ENCODE peak calls at places on chromosomes 1 and 21, in ten cellular contexts. One of them, this sample, is unnamed.

GRCh38 chr1:42206164-42206563 is 41.6 kb upstream of the GUCA2A start:
- DNase-seq in activated CD4-positive, alpha-beta memory T cell treated with anti-CD3 and anti-CD28 coated beads, Interleukin-2, amount 10 ng/mL, durations not matched to agents 7 days and 5 days: no peak
- DNase-seq in NT2/D1: no peak
- DNase-seq in HCEC 1CT: peak; percentile 40
- DNase-seq in A172: no peak
- DNase-seq in Calu3: peak; percentile 59
- DNase-seq in heart left ventricle: no peak
- DNase-seq in ovary: no peak
- DNase-seq in NCI-H1092 treated with DMSO at 0.1 percent for 48 hours: no peak
- DNase-seq in fibroblast of mammary gland: no peak
- DNase-seq in this sample: no peak

GRCh38 chr1:26358411-26359384 is 4.8 kb upstream of the CRYBG2 start:
- DNase-seq in NCI-H1092 treated with DMSO at 0.1 percent for 48 hours: no peak
- DNase-seq in Calu3: peak; percentile 82
- DNase-seq in ovary: no peak
- DNase-seq in activated CD4-positive, alpha-beta memory T cell treated with anti-CD3 and anti-CD28 coated beads, Interleukin-2, amount 10 ng/mL, durations not matched to agents 7 days and 5 days: peak; percentile 87
- DNase-seq in fibroblast of mammary gland: no peak
- DNase-seq in HCEC 1CT: no peak
- DNase-seq in heart left ventricle: no peak
- DNase-seq in A172: peak; percentile 30
- DNase-seq in NT2/D1: no peak
- DNase-seq in this sample: no peak

GRCh38 chr1:93874025-93874651 is 4.9 kb downstream of the DNTTIP2 start:
- DNase-seq in NCI-H1092 treated with DMSO at 0.1 percent for 48 hours: no peak
- DNase-seq in fibroblast of mammary gland: peak; percentile 69
- DNase-seq in A172: peak; percentile 42
- DNase-seq in ovary: no peak
- DNase-seq in Calu3: no peak
- DNase-seq in HCEC 1CT: peak; percentile 68
- DNase-seq in NT2/D1: no peak
- DNase-seq in heart left ventricle: no peak
- DNase-seq in activated CD4-positive, alpha-beta memory T cell treated with anti-CD3 and anti-CD28 coated beads, Interleukin-2, amount 10 ng/mL, durations not matched to agents 7 days and 5 days: no peak
- DNase-seq in this sample: no peak

GRCh38 chr21:38819719-38820147 is 14.0 kb downstream of the ETS2 start:
- DNase-seq in Calu3: peak; percentile 75
- DNase-seq in NT2/D1: no peak
- DNase-seq in fibroblast of mammary gland: no peak
- DNase-seq in activated CD4-positive, alpha-beta memory T cell treated with anti-CD3 and anti-CD28 coated beads, Interleukin-2, amount 10 ng/mL, durations not matched to agents 7 days and 5 days: no peak
- DNase-seq in heart left ventricle: no peak
- DNase-seq in HCEC 1CT: peak; percentile 85
- DNase-seq in A172: peak; percentile 95
- DNase-seq in NCI-H1092 treated with DMSO at 0.1 percent for 48 hours: no peak
- DNase-seq in ovary: no peak
- DNase-seq in this sample: no peak

GRCh38 chr1:230011333-230012092 is 55.5 kb upstream of the GALNT2 start:
- DNase-seq in HCEC 1CT: no peak
- DNase-seq in heart left ventricle: no peak
- DNase-seq in NCI-H1092 treated with DMSO at 0.1 percent for 48 hours: no peak
- DNase-seq in ovary: no peak
- DNase-seq in fibroblast of mammary gland: peak; percentile 38
- DNase-seq in A172: no peak
- DNase-seq in Calu3: no peak
- DNase-seq in activated CD4-positive, alpha-beta memory T cell treated with anti-CD3 and anti-CD28 coated beads, Interleukin-2, amount 10 ng/mL, durations not matched to agents 7 days and 5 days: no peak
- DNase-seq in NT2/D1: no peak
- DNase-seq in this sample: no peak

GRCh38 chr1:53370369-53370961 is 42.6 kb upstream of the LRP8 start:
- DNase-seq in ovary: peak; percentile 5
- DNase-seq in Calu3: no peak
- DNase-seq in A172: no peak
- DNase-seq in activated CD4-positive, alpha-beta memory T cell treated with anti-CD3 and anti-CD28 coated beads, Interleukin-2, amount 10 ng/mL, durations not matched to agents 7 days and 5 days: no peak
- DNase-seq in heart left ventricle: no peak
- DNase-seq in HCEC 1CT: no peak
- DNase-seq in NT2/D1: no peak
- DNase-seq in fibroblast of mammary gland: no peak
- DNase-seq in NCI-H1092 treated with DMSO at 0.1 percent for 48 hours: no peak
- DNase-seq in this sample: no peak

GRCh38 chr1:18464665-18465050 is 16.1 kb upstream of the KLHDC7A start:
- DNase-seq in activated CD4-positive, alpha-beta memory T cell treated with anti-CD3 and anti-CD28 coated beads, Interleukin-2, amount 10 ng/mL, durations not matched to agents 7 days and 5 days: no peak
- DNase-seq in ovary: no peak
- DNase-seq in A172: no peak
- DNase-seq in Calu3: peak; percentile 33
- DNase-seq in fibroblast of mammary gland: no peak
- DNase-seq in NT2/D1: no peak
- DNase-seq in heart left ventricle: no peak
- DNase-seq in NCI-H1092 treated with DMSO at 0.1 percent for 48 hours: no peak
- DNase-seq in HCEC 1CT: no peak
- DNase-seq in this sample: peak; percentile 72

GRCh38 chr1:32896451-32896850 is 4.7 kb downstream of the TMEM54 start:
- DNase-seq in heart left ventricle: no peak
- DNase-seq in Calu3: no peak
- DNase-seq in HCEC 1CT: no peak
- DNase-seq in NCI-H1092 treated with DMSO at 0.1 percent for 48 hours: no peak
- DNase-seq in ovary: no peak
- DNase-seq in NT2/D1: no peak
- DNase-seq in activated CD4-positive, alpha-beta memory T cell treated with anti-CD3 and anti-CD28 coated beads, Interleukin-2, amount 10 ng/mL, durations not matched to agents 7 days and 5 days: no peak
- DNase-seq in A172: no peak
- DNase-seq in fibroblast of mammary gland: no peak
- DNase-seq in this sample: peak; percentile 44

GRCh38 chr1:207952617-207953542 is 42.0 kb upstream of the CD34 start:
- DNase-seq in activated CD4-positive, alpha-beta memory T cell treated with anti-CD3 and anti-CD28 coated beads, Interleukin-2, amount 10 ng/mL, durations not matched to agents 7 days and 5 days: no peak
- DNase-seq in fibroblast of mammary gland: no peak
- DNase-seq in ovary: no peak
- DNase-seq in HCEC 1CT: no peak
- DNase-seq in A172: no peak
- DNase-seq in NCI-H1092 treated with DMSO at 0.1 percent for 48 hours: no peak
- DNase-seq in NT2/D1: no peak
- DNase-seq in Calu3: no peak
- DNase-seq in heart left ventricle: no peak
- DNase-seq in this sample: no peak

GRCh38 chr1:226603030-226603960 is 54.7 kb downstream of the STUM start:
- DNase-seq in Calu3: no peak
- DNase-seq in NT2/D1: no peak
- DNase-seq in heart left ventricle: peak; percentile 80
- DNase-seq in NCI-H1092 treated with DMSO at 0.1 percent for 48 hours: peak; percentile 37
- DNase-seq in A172: no peak
- DNase-seq in ovary: peak; percentile 53
- DNase-seq in fibroblast of mammary gland: peak; percentile 90
- DNase-seq in HCEC 1CT: peak; percentile 64
- DNase-seq in activated CD4-positive, alpha-beta memory T cell treated with anti-CD3 and anti-CD28 coated beads, Interleukin-2, amount 10 ng/mL, durations not matched to agents 7 days and 5 days: no peak
- DNase-seq in this sample: no peak

GRCh38 chr1:240294566-240294965 is 202.9 kb downstream of the FMN2 start:
- DNase-seq in NT2/D1: peak; percentile 13
- DNase-seq in heart left ventricle: no peak
- DNase-seq in A172: no peak
- DNase-seq in activated CD4-positive, alpha-beta memory T cell treated with anti-CD3 and anti-CD28 coated beads, Interleukin-2, amount 10 ng/mL, durations not matched to agents 7 days and 5 days: no peak
- DNase-seq in HCEC 1CT: peak; percentile 73
- DNase-seq in NCI-H1092 treated with DMSO at 0.1 percent for 48 hours: no peak
- DNase-seq in Calu3: no peak
- DNase-seq in fibroblast of mammary gland: no peak
- DNase-seq in ovary: no peak
- DNase-seq in this sample: no peak

GRCh38 chr21:29371464-29371863 is 72.7 kb downstream of the BACH1 start:
- DNase-seq in activated CD4-positive, alpha-beta memory T cell treated with anti-CD3 and anti-CD28 coated beads, Interleukin-2, amount 10 ng/mL, durations not matched to agents 7 days and 5 days: no peak
- DNase-seq in fibroblast of mammary gland: peak; percentile 28
- DNase-seq in HCEC 1CT: no peak
- DNase-seq in NCI-H1092 treated with DMSO at 0.1 percent for 48 hours: no peak
- DNase-seq in heart left ventricle: no peak
- DNase-seq in ovary: no peak
- DNase-seq in A172: no peak
- DNase-seq in NT2/D1: no peak
- DNase-seq in Calu3: no peak
- DNase-seq in this sample: no peak

GRCh38 chr1:97573560-97573959 is 347.3 kb downstream of the DPYD start:
- DNase-seq in heart left ventricle: no peak
- DNase-seq in A172: no peak
- DNase-seq in activated CD4-positive, alpha-beta memory T cell treated with anti-CD3 and anti-CD28 coated beads, Interleukin-2, amount 10 ng/mL, durations not matched to agents 7 days and 5 days: no peak
- DNase-seq in fibroblast of mammary gland: peak; percentile 11
- DNase-seq in ovary: no peak
- DNase-seq in NCI-H1092 treated with DMSO at 0.1 percent for 48 hours: no peak
- DNase-seq in Calu3: no peak
- DNase-seq in NT2/D1: no peak
- DNase-seq in HCEC 1CT: no peak
- DNase-seq in this sample: no peak

GRCh38 chr1:94828251-94828650 is 8.1 kb downstream of the SLC44A3 start:
- DNase-seq in HCEC 1CT: no peak
- DNase-seq in ovary: no peak
- DNase-seq in NT2/D1: no peak
- DNase-seq in fibroblast of mammary gland: no peak
- DNase-seq in Calu3: no peak
- DNase-seq in heart left ventricle: no peak
- DNase-seq in activated CD4-positive, alpha-beta memory T cell treated with anti-CD3 and anti-CD28 coated beads, Interleukin-2, amount 10 ng/mL, durations not matched to agents 7 days and 5 days: no peak
- DNase-seq in A172: no peak
- DNase-seq in NCI-H1092 treated with DMSO at 0.1 percent for 48 hours: no peak
- DNase-seq in this sample: no peak

GRCh38 chr1:24853656-24854055 is 76.4 kb downstream of the RUNX3 start:
- DNase-seq in ovary: no peak
- DNase-seq in activated CD4-positive, alpha-beta memory T cell treated with anti-CD3 and anti-CD28 coated beads, Interleukin-2, amount 10 ng/mL, durations not matched to agents 7 days and 5 days: no peak
- DNase-seq in NCI-H1092 treated with DMSO at 0.1 percent for 48 hours: no peak
- DNase-seq in NT2/D1: no peak
- DNase-seq in HCEC 1CT: no peak
- DNase-seq in A172: no peak
- DNase-seq in Calu3: no peak
- DNase-seq in fibroblast of mammary gland: no peak
- DNase-seq in heart left ventricle: no peak
- DNase-seq in this sample: no peak

GRCh38 chr1:3070654-3071506 is 1.9 kb downstream of the PRDM16 start:
- DNase-seq in heart left ventricle: peak; percentile 33
- DNase-seq in HCEC 1CT: no peak
- DNase-seq in A172: no peak
- DNase-seq in fibroblast of mammary gland: no peak
- DNase-seq in activated CD4-positive, alpha-beta memory T cell treated with anti-CD3 and anti-CD28 coated beads, Interleukin-2, amount 10 ng/mL, durations not matched to agents 7 days and 5 days: no peak
- DNase-seq in NCI-H1092 treated with DMSO at 0.1 percent for 48 hours: no peak
- DNase-seq in NT2/D1: no peak
- DNase-seq in Calu3: no peak
- DNase-seq in ovary: peak; percentile 67
- DNase-seq in this sample: peak; percentile 30

GRCh38 chr1:81414417-81415087 is 386.2 kb upstream of the ADGRL2 start:
- DNase-seq in Calu3: peak; percentile 82
- DNase-seq in activated CD4-positive, alpha-beta memory T cell treated with anti-CD3 and anti-CD28 coated beads, Interleukin-2, amount 10 ng/mL, durations not matched to agents 7 days and 5 days: no peak
- DNase-seq in HCEC 1CT: no peak
- DNase-seq in NCI-H1092 treated with DMSO at 0.1 percent for 48 hours: peak; percentile 58
- DNase-seq in heart left ventricle: peak; percentile 78
- DNase-seq in NT2/D1: peak; percentile 65
- DNase-seq in A172: no peak
- DNase-seq in fibroblast of mammary gland: peak; percentile 58
- DNase-seq in ovary: peak; percentile 92
- DNase-seq in this sample: peak; percentile 20

GRCh38 chr1:231803353-231803752 is 176.8 kb downstream of the DISC1 start:
- DNase-seq in NCI-H1092 treated with DMSO at 0.1 percent for 48 hours: no peak
- DNase-seq in Calu3: no peak
- DNase-seq in NT2/D1: no peak
- DNase-seq in fibroblast of mammary gland: peak; percentile 62
- DNase-seq in HCEC 1CT: no peak
- DNase-seq in ovary: no peak
- DNase-seq in heart left ventricle: peak; percentile 35
- DNase-seq in activated CD4-positive, alpha-beta memory T cell treated with anti-CD3 and anti-CD28 coated beads, Interleukin-2, amount 10 ng/mL, durations not matched to agents 7 days and 5 days: no peak
- DNase-seq in A172: no peak
- DNase-seq in this sample: no peak

GRCh38 chr1:90761781-90762589 is 44.9 kb upstream of the BARHL2 start:
- DNase-seq in A172: no peak
- DNase-seq in fibroblast of mammary gland: no peak
- DNase-seq in activated CD4-positive, alpha-beta memory T cell treated with anti-CD3 and anti-CD28 coated beads, Interleukin-2, amount 10 ng/mL, durations not matched to agents 7 days and 5 days: no peak
- DNase-seq in heart left ventricle: no peak
- DNase-seq in NT2/D1: no peak
- DNase-seq in ovary: no peak
- DNase-seq in NCI-H1092 treated with DMSO at 0.1 percent for 48 hours: peak; percentile 59
- DNase-seq in HCEC 1CT: no peak
- DNase-seq in Calu3: no peak
- DNase-seq in this sample: no peak

GRCh38 chr1:37792943-37793686 is 532 bp upstream of the MANEAL start:
- DNase-seq in ovary: no peak
- DNase-seq in activated CD4-positive, alpha-beta memory T cell treated with anti-CD3 and anti-CD28 coated beads, Interleukin-2, amount 10 ng/mL, durations not matched to agents 7 days and 5 days: no peak
- DNase-seq in A172: no peak
- DNase-seq in fibroblast of mammary gland: no peak
- DNase-seq in Calu3: no peak
- DNase-seq in NT2/D1: no peak
- DNase-seq in NCI-H1092 treated with DMSO at 0.1 percent for 48 hours: no peak
- DNase-seq in heart left ventricle: no peak
- DNase-seq in HCEC 1CT: no peak
- DNase-seq in this sample: no peak

GRCh38 chr1:99707535-99708142 is 58.8 kb downstream of the FRRS1 start:
- DNase-seq in ovary: peak; percentile 74
- DNase-seq in heart left ventricle: peak; percentile 72
- DNase-seq in activated CD4-positive, alpha-beta memory T cell treated with anti-CD3 and anti-CD28 coated beads, Interleukin-2, amount 10 ng/mL, durations not matched to agents 7 days and 5 days: peak; percentile 71
- DNase-seq in NCI-H1092 treated with DMSO at 0.1 percent for 48 hours: peak; percentile 57
- DNase-seq in A172: peak; percentile 56
- DNase-seq in HCEC 1CT: peak; percentile 54
- DNase-seq in fibroblast of mammary gland: peak; percentile 66
- DNase-seq in Calu3: peak; percentile 60
- DNase-seq in NT2/D1: peak; percentile 38
- DNase-seq in this sample: peak; percentile 16

GRCh38 chr1:53771648-53772047 is 32.7 kb upstream of the GLIS1 start:
- DNase-seq in HCEC 1CT: peak; percentile 80
- DNase-seq in NT2/D1: no peak
- DNase-seq in ovary: no peak
- DNase-seq in Calu3: no peak
- DNase-seq in activated CD4-positive, alpha-beta memory T cell treated with anti-CD3 and anti-CD28 coated beads, Interleukin-2, amount 10 ng/mL, durations not matched to agents 7 days and 5 days: no peak
- DNase-seq in heart left ventricle: no peak
- DNase-seq in fibroblast of mammary gland: peak; percentile 88
- DNase-seq in NCI-H1092 treated with DMSO at 0.1 percent for 48 hours: no peak
- DNase-seq in A172: peak; percentile 67
- DNase-seq in this sample: no peak

This sample was measured in pancreas.